ENCODE peak calls at places on chromosomes 13 and 19, in four cellular contexts. Y is K562, I is HL-60, M is GM12878. V is an unnamed sample.

GRCh38 chr13:27820524-27821482 is 28.5 kb downstream of the GSX1 start:
- DNase-seq in Y (no peak), I (no peak), M (no peak), V (no peak)

GRCh38 chr13:79480954-79481684 is at the start of gene NDFIP2:
- DNase-seq in Y (peak; percentile 62), I (peak; percentile 33), M (peak; percentile 58), V (peak; percentile 52)

GRCh38 chr13:40456979-40457553 is 209.4 kb downstream of the FOXO1 start:
- DNase-seq in M (no peak), I (no peak), Y (no peak), V (no peak)

GRCh38 chr13:95457294-95457693 is 95.2 kb upstream of the CLDN10 start:
- DNase-seq in I (no peak), Y (no peak), M (peak; percentile 89), V (peak; percentile 44)

GRCh38 chr19:30371960-30372824 is at the start of gene ZNF536:
- DNase-seq in I (no peak), M (no peak), Y (no peak), V (no peak)

GRCh38 chr13:29594310-29594709 is 1.2 kb downstream of the SLC7A1 start:
- DNase-seq in I (peak; percentile 57), M (peak; percentile 21), Y (no peak), V (peak; percentile 38)

GRCh38 chr13:59112375-59112774 is 1051.4 kb downstream of the DIAPH3 start:
- DNase-seq in M (no peak), Y (no peak), I (peak; percentile 59), V (no peak)

GRCh38 chr13:114080739-114081561 is 51.5 kb downstream of the RASA3 start:
- DNase-seq in Y (no peak), I (no peak), M (no peak), V (no peak)

GRCh38 chr19:38247126-38247525 is 9.0 kb downstream of the PPP1R14A start:
- DNase-seq in M (no peak), Y (no peak), I (no peak), V (no peak)

GRCh38 chr19:53365899-53366493 is 491 bp downstream of the ZNF525 start:
- DNase-seq in M (no peak), I (no peak), Y (no peak), V (no peak)

GRCh38 chr19:21519488-21519887 is 14.1 kb downstream of the ZNF429 start:
- DNase-seq in Y (no peak), M (no peak), I (peak; percentile 4), V (no peak)

GRCh38 chr19:51034704-51035103 is at the start of gene KLK12:
- DNase-seq in M (no peak), Y (no peak), I (no peak), V (no peak)

GRCh38 chr13:98416408-98416807 is 160.5 kb downstream of the STK24 start:
- DNase-seq in Y (no peak), M (no peak), I (no peak), V (no peak)

GRCh38 chr13:106851251-106851650 is 283.3 kb upstream of the ARGLU1 start:
- DNase-seq in M (no peak), I (no peak), Y (no peak), V (no peak)

GRCh38 chr19:43774103-43774939 is 6.5 kb downstream of the KCNN4 start:
- DNase-seq in Y (peak; percentile 96), M (no peak), I (no peak), V (no peak)

GRCh38 chr13:72431981-72432617 is 295.3 kb downstream of the MZT1 start:
- DNase-seq in I (no peak), M (no peak), Y (no peak), V (no peak)
- TF ChIP-seq SPI1 in I (no peak), M (no peak), Y (no peak), V (no peak)

GRCh38 chr19:12970070-12970820 is 869 bp downstream of the DAND5 start:
- DNase-seq in Y (no peak), I (no peak), M (no peak), V (no peak)
- TF ChIP-seq SPI1 in Y (no peak), I (no peak), M (no peak), V (no peak)

DNA sequence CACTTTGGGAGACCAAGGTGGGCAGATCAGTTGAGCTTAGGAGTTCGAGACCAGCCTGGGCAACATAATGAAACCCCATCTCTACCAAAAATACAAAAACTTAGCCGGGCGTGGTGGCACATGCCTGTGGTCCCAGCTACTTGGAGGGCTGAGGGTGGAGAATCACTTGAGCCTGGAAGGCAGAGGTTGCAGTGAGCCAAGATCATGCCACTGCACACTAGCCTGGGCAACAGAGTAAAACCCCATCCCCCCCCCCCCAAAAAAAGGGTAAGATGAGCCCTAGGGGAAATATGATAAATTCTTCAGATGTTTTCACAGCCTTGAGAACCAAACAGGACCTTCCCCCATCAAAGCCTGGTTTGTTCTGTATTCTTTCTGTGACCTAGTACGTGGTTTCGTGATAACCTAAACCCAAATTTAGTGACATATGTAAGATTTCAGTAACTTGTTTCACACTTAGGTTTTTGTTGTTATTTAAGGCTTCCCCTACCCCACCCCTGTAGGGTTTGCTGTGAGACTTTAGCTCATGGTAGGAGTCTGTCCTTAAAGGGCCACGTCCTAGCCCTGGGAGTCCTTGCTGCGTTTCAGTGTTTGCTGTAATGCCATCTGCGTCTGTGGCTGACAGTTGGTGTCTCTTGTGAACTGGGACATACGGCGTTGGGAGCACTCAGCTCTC is 49.6 kb downstream of the MYO9B start:
- DNase-seq in I (no peak), M (peak; percentile 91), Y (no peak), V (peak; percentile 56)
- TF ChIP-seq SPI1 in I (no peak), M (no peak), Y (no peak), V (no peak)

GRCh38 chr19:41478875-41479756 is 36.2 kb downstream of the ERICH4 start:
- DNase-seq in M (no peak), I (no peak), Y (no peak), V (no peak)

GRCh38 chr19:41476583-41476982 is 33.6 kb downstream of the ERICH4 start:
- DNase-seq in M (no peak), I (no peak), Y (no peak), V (no peak)

GRCh38 chr19:41480336-41480735 is 37.4 kb downstream of the ERICH4 start:
- DNase-seq in I (no peak), M (no peak), Y (no peak), V (no peak)

GRCh38 chr19:41478171-41478570 is 35.2 kb downstream of the ERICH4 start:
- DNase-seq in M (no peak), Y (no peak), I (no peak), V (no peak)

GRCh38 chr19:41479757-41480191 is 36.8 kb downstream of the ERICH4 start:
- DNase-seq in M (no peak), Y (peak; percentile 30), I (no peak), V (no peak)
- TF ChIP-seq SPI1 in M (no peak), Y (no peak), I (no peak), V (no peak)